ENCODE peak calls at places on chromosome 17, in eight cellular contexts. B, J, N, C, H, D, R and K are unnamed samples.

GRCh38 chr17:58527306-58527705 is 12.9 kb upstream of the MTMR4 start:
- DNase-seq in B (no peak), J (no peak), N (no peak), C (no peak), H (no peak), D (no peak), R (no peak), K (no peak)

GRCh38 chr17:73719588-73720071 is 75.4 kb upstream of the SDK2 start:
- DNase-seq in B (no peak), J (no peak), N (no peak), C (no peak), H (no peak), D (no peak), R (no peak), K (peak)

GRCh38 chr17:60971515-60972369 is 294.1 kb downstream of the BCAS3 start:
- DNase-seq in B (peak), J (no peak), N (no peak), C (peak), H (peak), D (no peak), R (no peak), K (peak)

GRCh38 chr17:55690105-55690508 is 32.6 kb downstream of the TMEM100 start:
- DNase-seq in B (no peak), J (no peak), N (no peak), C (no peak), H (no peak), D (no peak), R (no peak), K (no peak)

GRCh38 chr17:79777844-79778503 is at the start of gene CBX2:
- DNase-seq in B (peak), J (peak), N (peak), C (peak), H (peak), D (peak), R (peak), K (peak)

GRCh38 chr17:74918906-74919305 is 4.1 kb downstream of the USH1G start:
- DNase-seq in B (no peak), J (no peak), N (no peak), C (no peak), H (no peak), D (no peak), R (no peak), K (no peak)

GRCh38 chr17:80267391-80267790 is 6.7 kb downstream of the RNF213 start:
- DNase-seq in B (no peak), J (no peak), N (peak), C (no peak), H (peak), D (no peak), R (no peak), K (no peak)

GRCh38 chr17:71522383-71522782 is 598.4 kb upstream of the SOX9 start:
- DNase-seq in B (no peak), J (no peak), N (no peak), C (no peak), H (peak), D (no peak), R (no peak), K (no peak)

GRCh38 chr17:79956853-79957252 is 78.8 kb downstream of the TBC1D16 start:
- DNase-seq in B (no peak), J (peak), N (no peak), C (no peak), H (no peak), D (peak), R (peak), K (no peak)

GRCh38 chr17:48545022-48545376 is at the start of gene HOXB2:
- DNase-seq in B (no peak), J (no peak), N (no peak), C (no peak), H (no peak), D (no peak), R (no peak), K (no peak)

GRCh38 chr17:81178136-81179091 is 12.4 kb upstream of the AATK start:
- DNase-seq in B (no peak), J (no peak), N (peak), C (no peak), H (no peak), D (no peak), R (no peak), K (no peak)

GRCh38 chr17:18102640-18103039 is 5.9 kb upstream of the MYO15A start:
- DNase-seq in B (no peak), J (no peak), N (no peak), C (no peak), H (no peak), D (no peak), R (no peak), K (no peak)

GRCh38 chr17:74779948-74780400 is 3.8 kb upstream of the NAT9 start:
- DNase-seq in B (no peak), J (no peak), N (peak), C (peak), H (no peak), D (no peak), R (no peak), K (no peak)

GRCh38 chr17:11298401-11298800 is 57.4 kb downstream of the SHISA6 start:
- DNase-seq in B (no peak), J (peak), N (no peak), C (no peak), H (no peak), D (no peak), R (no peak), K (no peak)
- TF ChIP-seq CTCF in B (no peak), J (no peak), N (no peak), C (no peak), H (no peak), D (no peak), R (no peak), K (no peak)

GRCh38 chr17:50352693-50353599 is 7.0 kb downstream of the XYLT2 start:
- DNase-seq in B (no peak), J (peak), N (no peak), C (no peak), H (no peak), D (no peak), R (no peak), K (no peak)

GRCh38 chr17:50352072-50352692 is 6.3 kb downstream of the XYLT2 start:
- DNase-seq in B (no peak), J (peak), N (no peak), C (no peak), H (no peak), D (peak), R (peak), K (no peak)

GRCh38 chr17:50354198-50354597 is 8.3 kb downstream of the XYLT2 start:
- DNase-seq in B (no peak), J (peak), N (no peak), C (no peak), H (no peak), D (no peak), R (no peak), K (no peak)

GRCh38 chr17:50354776-50355175 is 8.8 kb downstream of the XYLT2 start:
- DNase-seq in B (no peak), J (peak), N (no peak), C (no peak), H (no peak), D (no peak), R (no peak), K (no peak)

DNA sequence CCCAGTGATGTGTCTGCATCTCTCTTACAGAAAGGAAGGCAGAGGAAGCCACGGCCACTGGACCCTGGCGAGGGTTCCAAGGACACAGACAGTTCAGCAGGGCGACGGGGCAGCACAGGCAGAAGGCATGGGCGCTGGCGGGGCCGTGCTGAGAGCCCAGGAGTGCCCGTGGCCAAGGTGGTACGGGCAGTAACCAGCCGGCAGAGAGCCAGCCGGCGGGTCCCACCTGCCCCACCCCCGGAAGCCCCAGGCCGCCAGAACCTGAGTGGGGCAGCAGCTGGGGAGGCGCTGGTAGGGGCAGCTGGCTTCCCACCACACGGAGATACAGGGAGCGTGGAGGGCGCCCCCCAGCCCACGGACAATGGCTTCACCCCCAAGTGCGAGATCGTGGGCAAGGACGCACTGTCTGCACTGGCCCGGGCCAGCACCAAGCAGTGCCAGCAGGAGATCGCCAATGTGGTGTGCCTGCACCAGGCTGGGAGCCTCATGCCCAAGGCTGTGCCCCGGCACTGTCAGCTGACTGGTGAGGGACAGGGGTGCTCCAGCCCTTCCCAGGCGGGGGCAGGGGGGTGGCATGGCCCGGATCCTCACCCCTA is 7.8 kb downstream of the XYLT2 start:
- DNase-seq in B (no peak), J (peak), N (no peak), C (peak), H (no peak), D (no peak), R (no peak), K (no peak)
- TF ChIP-seq CTCF in B (no peak), J (no peak), N (no peak), C (no peak), H (no peak), D (no peak), R (no peak), K (no peak)

DNA sequence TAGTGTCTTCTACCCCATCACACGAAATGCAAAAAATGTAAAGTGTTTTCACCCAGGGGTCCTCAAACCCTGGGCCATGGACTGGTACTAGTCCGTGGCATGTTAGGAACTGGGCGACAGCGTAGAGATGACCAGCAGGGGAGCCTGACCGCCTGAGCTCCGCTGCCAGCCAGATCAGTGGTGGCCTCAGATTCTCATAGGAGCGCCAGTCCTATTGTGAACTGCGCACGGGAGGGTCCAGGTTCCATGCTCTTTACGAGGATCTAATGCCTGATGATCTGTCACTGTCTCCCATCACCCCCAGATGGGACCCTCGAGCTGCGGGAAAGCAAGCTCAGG is 4.5 kb downstream of the SCARF1 start:
- DNase-seq in B (no peak), J (no peak), N (no peak), C (no peak), H (no peak), D (no peak), R (no peak), K (no peak)
- TF ChIP-seq CTCF in B (no peak), J (no peak), N (no peak), C (no peak), H (no peak), D (no peak), R (no peak), K (no peak)

DNA sequence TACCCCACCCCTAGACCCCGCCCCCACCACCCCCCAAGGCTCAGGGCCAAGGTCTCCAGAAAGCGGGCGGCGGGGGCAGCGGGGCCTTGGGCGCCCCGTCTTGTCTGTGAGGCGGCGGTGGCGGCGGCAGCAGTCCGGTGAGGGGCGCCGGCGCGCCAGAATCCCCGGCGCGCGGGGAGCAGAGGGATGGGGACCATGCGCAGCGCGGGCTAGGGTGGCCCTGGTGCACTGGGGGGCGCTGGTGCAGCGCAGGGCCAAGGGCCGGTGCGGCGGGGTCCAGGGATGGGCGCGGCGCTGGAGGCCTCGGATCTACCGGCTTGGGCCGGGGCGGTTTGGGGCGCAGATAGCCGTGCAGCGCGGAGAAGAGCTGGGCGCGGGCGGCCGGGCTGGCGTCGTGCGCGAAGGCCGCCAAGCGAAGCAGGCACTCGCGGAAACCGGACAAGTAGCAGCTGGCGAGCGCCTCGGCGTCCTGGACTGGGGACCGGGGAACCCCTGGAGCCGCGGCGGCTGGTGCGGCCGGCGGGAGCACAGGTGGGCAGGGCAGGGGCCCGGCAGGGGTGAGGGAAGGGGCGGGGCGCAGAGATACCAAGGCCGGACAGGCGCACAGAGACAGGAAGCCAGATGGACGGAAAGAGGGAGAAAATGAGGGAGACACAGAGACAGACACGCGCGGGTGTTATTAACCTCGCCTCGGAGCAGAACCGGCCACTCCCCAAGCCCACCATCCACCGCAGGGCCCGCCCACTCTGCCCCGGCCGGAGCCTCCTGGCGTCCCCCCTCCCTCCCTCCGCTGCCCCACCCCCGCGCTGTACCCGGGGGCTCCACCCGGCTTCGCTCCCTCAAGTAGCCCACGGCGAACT is 2.1 kb downstream of the HES7 start:
- DNase-seq in B (peak), J (peak), N (no peak), C (peak), H (peak), D (peak), R (peak), K (peak)
- TF ChIP-seq CTCF in B (no peak), J (no peak), N (peak), C (peak), H (peak), D (peak), R (no peak), K (peak)